ENCODE peak calls at places on chromosomes 12 and 14, in seven cellular contexts. R is cardiac fibroblast, M is AG10803, K is Peyer's patch, X is left ventricle myocardium inferior, E is MCF 10A, Y is mesothelial cell of epicardium. J is an unnamed sample.

GRCh38 chr14:74275265-74275841 is 27.4 kb downstream of the ABCD4 start:
- DNase-seq in R (peak), M (peak), K (no peak), X (no peak), E (no peak), Y (no peak), J (no peak)

GRCh38 chr12:15662983-15663659 is 126.1 kb downstream of the EPS8 start:
- DNase-seq in R (peak), M (no peak), K (no peak), X (no peak), E (no peak), Y (no peak), J (no peak)

GRCh38 chr14:97218336-97218712 is 421.1 kb downstream of the VRK1 start:
- DNase-seq in R (no peak), M (no peak), K (no peak), X (no peak), E (no peak), Y (no peak), J (no peak)

GRCh38 chr12:84305144-84305543 is 607.5 kb downstream of the SLC6A15 start:
- DNase-seq in R (no peak), M (no peak), K (no peak), X (no peak), E (no peak), Y (no peak), J (no peak)

GRCh38 chr14:34715108-34715863 is 893 bp upstream of the CFL2 start:
- DNase-seq in R (no peak), M (no peak), K (no peak), X (no peak), E (no peak), Y (no peak), J (no peak)

GRCh38 chr12:110744697-110745264 is 2.1 kb upstream of the PPP1CC start:
- DNase-seq in R (no peak), M (no peak), K (no peak), X (no peak), E (peak), Y (no peak), J (no peak)

GRCh38 chr14:53638966-53639365 is 317.7 kb downstream of the BMP4 start:
- DNase-seq in R (peak), M (no peak), K (no peak), X (no peak), E (no peak), Y (no peak), J (no peak)

GRCh38 chr12:125677829-125678228 is 612.6 kb downstream of the AACS start:
- DNase-seq in R (no peak), M (no peak), K (no peak), X (no peak), E (no peak), Y (no peak), J (no peak)

GRCh38 chr12:62911288-62911687 is 23.7 kb downstream of the PPM1H start:
- DNase-seq in R (no peak), M (no peak), K (no peak), X (no peak), E (no peak), Y (no peak), J (no peak)

DNA sequence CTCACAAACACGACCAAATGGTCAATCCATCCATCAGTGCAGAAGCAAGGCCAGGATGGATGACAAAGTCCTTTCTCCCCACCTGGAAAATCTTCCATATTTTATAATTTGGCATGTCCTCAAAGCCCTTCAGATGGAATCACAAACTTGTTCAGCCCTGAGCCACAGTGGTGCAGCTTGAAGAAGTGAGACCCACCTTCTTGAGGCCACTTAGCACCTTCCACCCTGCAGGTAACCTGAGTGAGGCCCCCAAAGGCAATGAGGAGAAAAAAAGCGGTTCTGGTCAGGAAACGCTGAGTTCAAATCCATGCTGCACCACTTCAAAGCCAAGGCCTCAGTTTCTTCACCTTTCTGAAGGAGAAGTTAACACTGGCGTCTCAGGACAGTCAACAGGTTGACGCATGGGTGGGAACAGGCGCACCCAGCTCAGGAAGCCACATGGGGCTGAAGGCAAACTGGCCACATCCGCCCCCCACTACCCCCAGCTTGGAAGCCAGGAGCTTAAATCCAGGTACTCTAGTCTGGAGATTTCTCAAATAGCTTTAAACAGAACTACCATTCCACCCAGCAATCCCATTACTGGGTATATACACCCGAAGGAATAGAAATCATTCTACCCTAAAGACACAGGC is 320.4 kb downstream of the BCL11B start:
- DNase-seq in R (no peak), M (no peak), K (no peak), X (no peak), E (no peak), Y (no peak), J (no peak)
- TF ChIP-seq CTCF in R (no peak), M (no peak), K (no peak), X (no peak), E (no peak), Y (no peak), J (no peak)

GRCh38 chr14:65304239-65304638 is 108.3 kb upstream of the FUT8 start:
- DNase-seq in R (no peak), M (no peak), K (peak), X (no peak), E (no peak), Y (no peak), J (no peak)
- TF ChIP-seq CTCF in R (no peak), M (no peak), K (no peak), X (no peak), E (no peak), Y (no peak), J (no peak)

DNA sequence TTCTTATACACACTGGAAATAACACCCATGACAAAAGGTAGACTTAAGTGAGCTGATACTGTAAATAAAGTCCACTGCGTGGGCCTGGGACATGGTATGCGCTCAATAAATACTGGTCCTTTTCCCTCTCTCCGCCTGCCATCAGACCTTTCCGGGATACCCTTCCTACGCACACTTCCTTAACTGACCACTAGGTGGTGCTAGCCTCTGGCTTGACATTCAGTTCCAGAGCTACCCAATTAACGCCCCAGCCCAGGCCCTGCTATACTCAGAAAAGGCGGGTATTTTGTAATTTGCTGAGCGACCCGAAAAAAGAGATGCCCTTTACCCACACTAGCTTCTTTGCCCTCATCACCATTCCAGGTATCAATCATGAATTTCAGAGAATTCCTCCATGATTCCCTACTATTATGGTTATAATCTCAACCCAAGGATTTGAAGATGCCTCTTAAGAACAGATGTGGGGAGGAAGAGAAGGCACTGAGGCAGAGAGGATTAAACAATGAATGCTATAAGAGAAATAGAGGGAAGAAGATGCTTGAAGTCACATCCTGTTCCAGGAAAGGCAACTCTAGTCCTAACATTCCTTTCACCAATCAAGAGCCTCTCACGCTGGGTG is 3.9 kb upstream of the LRP1 start:
- DNase-seq in R (peak), M (peak), K (peak), X (peak), E (peak), Y (no peak), J (no peak)
- TF ChIP-seq CTCF in R (peak), M (peak), K (peak), X (peak), E (peak), Y (peak), J (peak)

GRCh38 chr14:54981698-54982097 is 45.2 kb downstream of the WDHD1 start:
- DNase-seq in R (peak), M (peak), K (no peak), X (no peak), E (no peak), Y (no peak), J (no peak)
- TF ChIP-seq CTCF in R (peak), M (peak), K (no peak), X (peak), E (peak), Y (peak), J (no peak)

GRCh38 chr14:26276757-26277156 is 321.1 kb downstream of the NOVA1 start:
- DNase-seq in R (no peak), M (no peak), K (no peak), X (no peak), E (no peak), Y (no peak), J (no peak)
- TF ChIP-seq CTCF in R (peak), M (no peak), K (no peak), X (no peak), E (no peak), Y (no peak), J (peak)

GRCh38 chr14:59570122-59570521 is 6.5 kb downstream of the CCDC175 start:
- DNase-seq in R (peak), M (no peak), K (no peak), X (no peak), E (peak), Y (no peak), J (no peak)
- TF ChIP-seq CTCF in R (no peak), M (no peak), K (peak), X (no peak), E (no peak), Y (no peak), J (no peak)

DNA sequence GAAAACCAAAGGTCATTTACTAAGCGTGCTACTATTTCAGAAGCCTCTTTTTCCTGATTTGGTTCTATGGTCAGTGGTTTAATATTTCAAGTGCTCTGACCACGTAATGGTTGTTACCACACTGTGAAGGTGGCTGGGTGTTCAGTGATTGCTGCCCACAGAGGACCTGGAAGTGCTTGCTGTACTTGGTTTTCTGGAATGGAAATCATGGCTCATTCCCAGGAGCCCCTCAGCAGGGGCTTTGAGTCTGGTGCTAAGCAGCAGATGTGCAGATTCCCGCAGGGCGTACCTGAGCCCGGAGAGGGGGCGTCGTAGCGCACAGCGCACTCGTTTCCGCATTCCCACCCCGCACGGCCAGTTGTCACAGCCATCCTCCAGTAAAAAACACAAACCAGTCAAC is 50.5 kb downstream of the TRAF3 start:
- DNase-seq in R (no peak), M (no peak), K (no peak), X (no peak), E (no peak), Y (no peak), J (no peak)
- TF ChIP-seq CTCF in R (no peak), M (no peak), K (no peak), X (no peak), E (no peak), Y (no peak), J (no peak)

DNA sequence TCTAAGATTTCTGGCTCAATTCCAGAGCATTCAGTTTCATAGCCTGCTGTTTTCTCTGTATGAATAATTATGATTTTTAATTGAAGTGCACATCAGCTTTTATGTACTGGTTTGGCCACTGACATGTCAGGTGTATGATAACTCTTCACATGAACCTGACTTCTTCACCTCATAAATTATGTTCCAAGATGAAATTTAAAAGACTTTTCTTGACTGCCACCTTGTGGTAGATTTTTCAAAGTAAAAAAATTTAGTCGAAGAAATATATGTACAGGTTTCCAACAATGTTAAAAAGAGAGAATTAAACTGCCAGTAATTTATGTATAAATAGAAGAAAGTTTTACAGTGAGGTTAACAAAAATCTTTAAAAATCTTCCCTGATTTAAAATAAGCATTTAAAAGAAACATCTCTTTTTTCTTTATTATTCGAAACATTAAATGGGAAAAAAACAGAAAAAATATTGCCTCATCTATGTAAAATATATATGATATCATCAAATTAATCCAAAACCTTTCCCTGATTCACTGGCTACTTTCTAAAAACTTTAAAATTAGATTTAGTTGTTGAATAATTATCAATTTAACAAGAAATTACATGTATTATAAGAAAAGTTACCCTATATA is 124.9 kb upstream of the ATXN7L3B start:
- DNase-seq in R (peak), M (peak), K (no peak), X (no peak), E (peak), Y (no peak), J (no peak)
- TF ChIP-seq CTCF in R (peak), M (peak), K (peak), X (peak), E (peak), Y (peak), J (no peak)